ENCODE peak calls at places on chromosome 13, in eight cellular contexts. U, H, F, N, Z, Y, C and J are unnamed samples.

GRCh38 chr13:78593652-78594494 is 9.5 kb downstream of the POU4F1 start:
- DNase-seq in U (no peak), H (no peak), F (no peak), N (no peak), Z (no peak), Y (no peak), C (no peak), J (no peak)

GRCh38 chr13:110676057-110676510 is 29.8 kb downstream of the CARS2 start:
- DNase-seq in U (peak; percentile 84), H (no peak), F (no peak), N (peak; percentile 63), Z (no peak), Y (no peak), C (no peak), J (peak; percentile 41)

GRCh38 chr13:24271611-24272451 is 37.5 kb upstream of the C1QTNF9 start:
- DNase-seq in U (peak; percentile 87), H (peak; percentile 70), F (peak; percentile 45), N (peak; percentile 72), Z (peak; percentile 51), Y (no peak), C (no peak), J (peak; percentile 83)

GRCh38 chr13:113203507-113204377 is 4.7 kb downstream of the PCID2 start:
- DNase-seq in U (no peak), H (no peak), F (no peak), N (no peak), Z (no peak), Y (no peak), C (no peak), J (no peak)

GRCh38 chr13:61765181-61765742 is 349.6 kb upstream of the PCDH20 start:
- DNase-seq in U (no peak), H (no peak), F (no peak), N (no peak), Z (no peak), Y (no peak), C (no peak), J (peak; percentile 29)

GRCh38 chr13:20125783-20126165 is 35.1 kb downstream of the GJA3 start:
- DNase-seq in U (no peak), H (no peak), F (no peak), N (no peak), Z (no peak), Y (no peak), C (no peak), J (no peak)

GRCh38 chr13:112688560-112689497 is 1.0 kb upstream of the ATP11A start:
- DNase-seq in U (peak; percentile 60), H (peak; percentile 40), F (no peak), N (peak; percentile 29), Z (no peak), Y (no peak), C (no peak), J (peak; percentile 22)

GRCh38 chr13:114124921-114125320 is 7.5 kb downstream of the RASA3 start:
- DNase-seq in U (peak; percentile 60), H (no peak), F (peak; percentile 56), N (no peak), Z (no peak), Y (no peak), C (no peak), J (no peak)

GRCh38 chr13:101308247-101309013 is 107.9 kb downstream of the NALCN start:
- DNase-seq in U (no peak), H (no peak), F (no peak), N (no peak), Z (no peak), Y (no peak), C (no peak), J (no peak)

GRCh38 chr13:48437381-48437780 is 24.5 kb upstream of the LPAR6 start:
- DNase-seq in U (no peak), H (peak; percentile 67), F (no peak), N (peak; percentile 21), Z (peak; percentile 50), Y (no peak), C (no peak), J (no peak)

GRCh38 chr13:109945206-109945960 is 159.0 kb upstream of the IRS2 start:
- DNase-seq in U (no peak), H (no peak), F (peak; percentile 91), N (no peak), Z (no peak), Y (peak; percentile 4), C (no peak), J (no peak)

GRCh38 chr13:36135876-36136275 is 4.7 kb upstream of the DCLK1 start:
- DNase-seq in U (no peak), H (no peak), F (no peak), N (no peak), Z (no peak), Y (no peak), C (no peak), J (no peak)

GRCh38 chr13:44648392-44649117 is 72.4 kb upstream of the TSC22D1 start:
- DNase-seq in U (peak; percentile 26), H (no peak), F (no peak), N (no peak), Z (no peak), Y (no peak), C (no peak), J (no peak)

GRCh38 chr13:46575321-46575721 is 22.4 kb downstream of the LRCH1 start:
- DNase-seq in U (peak; percentile 72), H (no peak), F (no peak), N (no peak), Z (no peak), Y (no peak), C (no peak), J (no peak)

GRCh38 chr13:109938255-109938936 is 152.0 kb upstream of the IRS2 start:
- DNase-seq in U (no peak), H (no peak), F (peak; percentile 52), N (no peak), Z (peak; percentile 19), Y (no peak), C (no peak), J (no peak)

GRCh38 chr13:105587786-105588185 is 947.7 kb downstream of the EFNB2 start:
- DNase-seq in U (no peak), H (no peak), F (no peak), N (no peak), Z (no peak), Y (peak; percentile 19), C (no peak), J (no peak)

GRCh38 chr13:75512253-75512652 is 25.4 kb downstream of the COMMD6 start:
- DNase-seq in U (peak; percentile 74), H (no peak), F (no peak), N (no peak), Z (no peak), Y (no peak), C (no peak), J (no peak)

GRCh38 chr13:55302568-55302967 is 1838.2 kb upstream of the PRR20A start:
- DNase-seq in U (no peak), H (no peak), F (no peak), N (no peak), Z (no peak), Y (no peak), C (no peak), J (no peak)

GRCh38 chr13:31920301-31920818 is 111.2 kb upstream of the FRY start:
- DNase-seq in U (no peak), H (no peak), F (no peak), N (no peak), Z (no peak), Y (no peak), C (no peak), J (no peak)

GRCh38 chr13:25727250-25727649 is 324.6 kb downstream of the SHISA2 start:
- DNase-seq in U (no peak), H (peak; percentile 84), F (no peak), N (peak; percentile 18), Z (no peak), Y (no peak), C (no peak), J (no peak)

GRCh38 chr13:34941436-34941834 is 635 bp upstream of the NBEA start:
- DNase-seq in U (no peak), H (no peak), F (no peak), N (no peak), Z (no peak), Y (no peak), C (no peak), J (peak; percentile 4)

GRCh38 chr13:45242070-45242469 is 41.2 kb upstream of the KCTD4 start:
- DNase-seq in U (no peak), H (no peak), F (no peak), N (peak; percentile 33), Z (no peak), Y (peak; percentile 26), C (no peak), J (no peak)

GRCh38 chr13:48161530-48162179 is 66.8 kb upstream of the MED4 start:
- DNase-seq in U (no peak), H (peak; percentile 36), F (no peak), N (peak; percentile 26), Z (no peak), Y (no peak), C (no peak), J (no peak)

GRCh38 chr13:47215741-47216140 is 318.9 kb upstream of the HTR2A start:
- DNase-seq in U (no peak), H (no peak), F (peak; percentile 61), N (no peak), Z (no peak), Y (peak; percentile 1), C (no peak), J (no peak)

GRCh38 chr13:38641164-38641948 is 45.5 kb upstream of the FREM2 start:
- DNase-seq in U (no peak), H (no peak), F (no peak), N (no peak), Z (no peak), Y (no peak), C (peak; percentile 5), J (no peak)
- TF ChIP-seq CTCF in U (no peak), H (no peak), F (no peak), N (no peak), Z (no peak), Y (no peak), C (no peak), J (no peak)

GRCh38 chr13:29845440-29846056 is 4.9 kb downstream of the UBL3 start:
- DNase-seq in U (no peak), H (no peak), F (no peak), N (no peak), Z (no peak), Y (peak; percentile 21), C (no peak), J (no peak)
- H3K4me3 ChIP-seq in U (no peak overlapping the region), H (peak overlapping the region; percentile 59), F (no peak overlapping the region), N (no peak overlapping the region), Z (peak overlapping the region; percentile 69), Y (no peak overlapping the region), C (no peak overlapping the region), J (no peak overlapping the region)

GRCh38 chr13:95146486-95146885 is 154.8 kb downstream of the ABCC4 start:
- DNase-seq in U (no peak), H (no peak), F (no peak), N (no peak), Z (no peak), Y (no peak), C (no peak), J (no peak)
- TF ChIP-seq CTCF in U (no peak), H (no peak), F (no peak), N (no peak), Z (no peak), Y (no peak), C (no peak), J (no peak)

GRCh38 chr13:49936943-49937273 is 768 bp upstream of the SPRYD7 start:
- DNase-seq in U (no peak), H (no peak), F (no peak), N (no peak), Z (no peak), Y (no peak), C (no peak), J (no peak)
- H3K4me3 ChIP-seq in U (peak overlapping the region; percentile 77), H (peak overlapping the region; percentile 83), F (peak overlapping the region; percentile 47), N (peak overlapping the region; percentile 87), Z (peak overlapping the region; percentile 71), Y (peak overlapping the region; percentile 80), C (peak overlapping the region; percentile 90), J (peak overlapping the region; percentile 56)

GRCh38 chr13:98397221-98397620 is 179.7 kb downstream of the STK24 start:
- DNase-seq in U (no peak), H (no peak), F (no peak), N (no peak), Z (no peak), Y (no peak), C (no peak), J (no peak)
- TF ChIP-seq CTCF in U (no peak), H (no peak), F (peak; percentile 43), N (peak; percentile 16), Z (peak; percentile 27), Y (no peak), C (no peak), J (no peak)